ENCODE peak calls at places on chromosomes 1 and 21, in eight cellular contexts. One of them, this sample, is unnamed. For H3K4me1, the result is how much of the 10 kb centered on the place peaks cover.

GRCh38 chr1:38451541-38451993 is 405.0 kb upstream of the POU3F1 start:
- DNase-seq in naive thymus-derived CD4-positive, alpha-beta T cell: no peak
- DNase-seq in body of pancreas: peak
- DNase-seq in adrenal gland: no peak
- DNase-seq in Peyer's patch: no peak
- DNase-seq in tibial artery: no peak
- DNase-seq in breast epithelium: no peak
- DNase-seq in MM.1S: no peak
- DNase-seq in this sample: no peak

GRCh38 chr1:239456788-239457187 is 70.4 kb downstream of the CHRM3 start:
- DNase-seq in naive thymus-derived CD4-positive, alpha-beta T cell: no peak
- DNase-seq in body of pancreas: no peak
- DNase-seq in adrenal gland: no peak
- DNase-seq in Peyer's patch: no peak
- DNase-seq in tibial artery: no peak
- DNase-seq in breast epithelium: no peak
- DNase-seq in MM.1S: no peak
- DNase-seq in this sample: no peak

GRCh38 chr1:66931548-66932124 is 6.8 kb downstream of the MIER1 start:
- DNase-seq in naive thymus-derived CD4-positive, alpha-beta T cell: no peak
- DNase-seq in body of pancreas: no peak
- DNase-seq in adrenal gland: no peak
- DNase-seq in Peyer's patch: no peak
- DNase-seq in tibial artery: no peak
- DNase-seq in breast epithelium: no peak
- DNase-seq in MM.1S: peak
- DNase-seq in this sample: peak

GRCh38 chr1:208081972-208082371 is 162.2 kb downstream of the PLXNA2 start:
- DNase-seq in naive thymus-derived CD4-positive, alpha-beta T cell: no peak
- DNase-seq in body of pancreas: no peak
- DNase-seq in adrenal gland: no peak
- DNase-seq in Peyer's patch: no peak
- DNase-seq in tibial artery: no peak
- DNase-seq in breast epithelium: no peak
- DNase-seq in MM.1S: no peak
- DNase-seq in this sample: no peak

GRCh38 chr21:45655071-45655470 is 11.5 kb downstream of the PCBP3 start:
- DNase-seq in naive thymus-derived CD4-positive, alpha-beta T cell: no peak
- DNase-seq in body of pancreas: no peak
- DNase-seq in adrenal gland: no peak
- DNase-seq in Peyer's patch: no peak
- DNase-seq in tibial artery: no peak
- DNase-seq in breast epithelium: no peak
- DNase-seq in MM.1S: no peak
- DNase-seq in this sample: no peak

GRCh38 chr1:237677979-237678378 is 212.7 kb downstream of the ZP4 start:
- DNase-seq in naive thymus-derived CD4-positive, alpha-beta T cell: no peak
- DNase-seq in body of pancreas: no peak
- DNase-seq in adrenal gland: no peak
- DNase-seq in Peyer's patch: no peak
- DNase-seq in tibial artery: no peak
- DNase-seq in breast epithelium: no peak
- DNase-seq in MM.1S: peak
- DNase-seq in this sample: no peak

GRCh38 chr1:160544647-160545046 is 21.6 kb upstream of the SLAMF6 start:
- DNase-seq in naive thymus-derived CD4-positive, alpha-beta T cell: peak
- DNase-seq in body of pancreas: no peak
- DNase-seq in adrenal gland: no peak
- DNase-seq in Peyer's patch: no peak
- DNase-seq in tibial artery: no peak
- DNase-seq in breast epithelium: no peak
- DNase-seq in MM.1S: peak
- DNase-seq in this sample: peak

GRCh38 chr1:20194770-20195463 is 8.6 kb upstream of the PLA2G2C start:
- DNase-seq in naive thymus-derived CD4-positive, alpha-beta T cell: peak
- DNase-seq in body of pancreas: peak
- DNase-seq in adrenal gland: peak
- DNase-seq in Peyer's patch: peak
- DNase-seq in tibial artery: no peak
- DNase-seq in breast epithelium: peak
- DNase-seq in MM.1S: peak
- DNase-seq in this sample: peak

GRCh38 chr1:245873883-245874671 is 633.0 kb downstream of the SMYD3 start:
- DNase-seq in naive thymus-derived CD4-positive, alpha-beta T cell: no peak
- DNase-seq in body of pancreas: no peak
- DNase-seq in adrenal gland: no peak
- DNase-seq in Peyer's patch: no peak
- DNase-seq in tibial artery: no peak
- DNase-seq in breast epithelium: no peak
- DNase-seq in MM.1S: no peak
- DNase-seq in this sample: no peak

GRCh38 chr1:58931024-58931423 is 147.2 kb upstream of the JUN start:
- DNase-seq in naive thymus-derived CD4-positive, alpha-beta T cell: no peak
- DNase-seq in body of pancreas: no peak
- DNase-seq in adrenal gland: no peak
- DNase-seq in Peyer's patch: no peak
- DNase-seq in tibial artery: no peak
- DNase-seq in breast epithelium: no peak
- DNase-seq in MM.1S: no peak
- DNase-seq in this sample: no peak

GRCh38 chr1:205800470-205800869 is 12.5 kb downstream of the SLC41A1 start:
- DNase-seq in naive thymus-derived CD4-positive, alpha-beta T cell: no peak
- DNase-seq in body of pancreas: no peak
- DNase-seq in adrenal gland: no peak
- DNase-seq in Peyer's patch: no peak
- DNase-seq in tibial artery: no peak
- DNase-seq in breast epithelium: no peak
- DNase-seq in MM.1S: no peak
- DNase-seq in this sample: no peak

GRCh38 chr1:93749894-93750301 is 68.3 kb upstream of the BCAR3 start:
- DNase-seq in naive thymus-derived CD4-positive, alpha-beta T cell: no peak
- DNase-seq in body of pancreas: peak
- DNase-seq in adrenal gland: no peak
- DNase-seq in Peyer's patch: no peak
- DNase-seq in tibial artery: no peak
- DNase-seq in breast epithelium: no peak
- DNase-seq in MM.1S: peak
- DNase-seq in this sample: no peak

GRCh38 chr1:8627728-8628127 is 189.7 kb downstream of the RERE start:
- DNase-seq in naive thymus-derived CD4-positive, alpha-beta T cell: no peak
- DNase-seq in body of pancreas: no peak
- DNase-seq in adrenal gland: no peak
- DNase-seq in Peyer's patch: no peak
- DNase-seq in tibial artery: no peak
- DNase-seq in breast epithelium: no peak
- DNase-seq in MM.1S: no peak
- DNase-seq in this sample: no peak

GRCh38 chr1:6971699-6972098 is 186.4 kb downstream of the CAMTA1 start:
- DNase-seq in naive thymus-derived CD4-positive, alpha-beta T cell: no peak
- DNase-seq in body of pancreas: no peak
- DNase-seq in adrenal gland: no peak
- DNase-seq in Peyer's patch: no peak
- DNase-seq in tibial artery: no peak
- DNase-seq in breast epithelium: no peak
- DNase-seq in MM.1S: no peak
- DNase-seq in this sample: no peak

GRCh38 chr1:240000634-240001033 is 91.0 kb upstream of the FMN2 start:
- DNase-seq in naive thymus-derived CD4-positive, alpha-beta T cell: no peak
- DNase-seq in body of pancreas: no peak
- DNase-seq in adrenal gland: no peak
- DNase-seq in Peyer's patch: no peak
- DNase-seq in tibial artery: no peak
- DNase-seq in breast epithelium: no peak
- DNase-seq in MM.1S: no peak
- DNase-seq in this sample: no peak

GRCh38 chr1:152917794-152918193 is 9.4 kb downstream of the IVL start:
- DNase-seq in naive thymus-derived CD4-positive, alpha-beta T cell: no peak
- DNase-seq in body of pancreas: peak
- DNase-seq in adrenal gland: no peak
- DNase-seq in Peyer's patch: no peak
- DNase-seq in tibial artery: no peak
- DNase-seq in breast epithelium: no peak
- DNase-seq in MM.1S: peak
- DNase-seq in this sample: no peak

GRCh38 chr1:85203573-85204169 is 2.9 kb upstream of the SYDE2 start:
- DNase-seq in naive thymus-derived CD4-positive, alpha-beta T cell: no peak
- DNase-seq in body of pancreas: no peak
- DNase-seq in adrenal gland: no peak
- DNase-seq in Peyer's patch: no peak
- DNase-seq in tibial artery: no peak
- DNase-seq in breast epithelium: no peak
- DNase-seq in MM.1S: no peak
- DNase-seq in this sample: no peak

GRCh38 chr1:87336623-87337067 is 8.0 kb downstream of the LMO4 start:
- DNase-seq in naive thymus-derived CD4-positive, alpha-beta T cell: no peak
- DNase-seq in body of pancreas: no peak
- DNase-seq in adrenal gland: no peak
- DNase-seq in Peyer's patch: no peak
- DNase-seq in tibial artery: no peak
- DNase-seq in breast epithelium: no peak
- DNase-seq in MM.1S: peak
- DNase-seq in this sample: no peak

GRCh38 chr1:77143529-77144121 is 75.6 kb downstream of the PIGK start:
- DNase-seq in naive thymus-derived CD4-positive, alpha-beta T cell: no peak
- DNase-seq in body of pancreas: no peak
- DNase-seq in adrenal gland: no peak
- DNase-seq in Peyer's patch: no peak
- DNase-seq in tibial artery: no peak
- DNase-seq in breast epithelium: no peak
- DNase-seq in MM.1S: no peak
- DNase-seq in this sample: no peak

GRCh38 chr1:32307313-32307712 is 15.4 kb downstream of the HDAC1 start:
- DNase-seq in naive thymus-derived CD4-positive, alpha-beta T cell: no peak
- DNase-seq in body of pancreas: no peak
- DNase-seq in adrenal gland: no peak
- DNase-seq in Peyer's patch: no peak
- DNase-seq in tibial artery: no peak
- DNase-seq in breast epithelium: no peak
- DNase-seq in MM.1S: no peak
- DNase-seq in this sample: no peak

GRCh38 chr1:12851779-12852178 is 3.3 kb upstream of the HNRNPCL1 start:
- DNase-seq in naive thymus-derived CD4-positive, alpha-beta T cell: no peak
- DNase-seq in body of pancreas: no peak
- DNase-seq in adrenal gland: no peak
- DNase-seq in Peyer's patch: no peak
- DNase-seq in tibial artery: no peak
- DNase-seq in breast epithelium: no peak
- DNase-seq in MM.1S: no peak
- DNase-seq in this sample: no peak

GRCh38 chr1:71049951-71050598 is 2.5 kb upstream of the PTGER3 start:
- DNase-seq in naive thymus-derived CD4-positive, alpha-beta T cell: peak
- DNase-seq in body of pancreas: peak
- DNase-seq in adrenal gland: peak
- DNase-seq in Peyer's patch: no peak
- DNase-seq in tibial artery: no peak
- DNase-seq in breast epithelium: no peak
- DNase-seq in MM.1S: peak
- DNase-seq in this sample: no peak

GRCh38 chr1:26994020-26994745 is 691 bp downstream of the TRNP1 start:
- DNase-seq in naive thymus-derived CD4-positive, alpha-beta T cell: peak
- DNase-seq in body of pancreas: peak
- DNase-seq in adrenal gland: no peak
- DNase-seq in Peyer's patch: no peak
- DNase-seq in tibial artery: no peak
- DNase-seq in breast epithelium: no peak
- DNase-seq in MM.1S: peak
- DNase-seq in this sample: no peak
- H3K4me1 ChIP-seq in naive thymus-derived CD4-positive, alpha-beta T cell: under half
- H3K4me1 ChIP-seq in body of pancreas: half or more
- H3K4me1 ChIP-seq in adrenal gland: under half
- H3K4me1 ChIP-seq in Peyer's patch: under half
- H3K4me1 ChIP-seq in tibial artery: half or more
- H3K4me1 ChIP-seq in breast epithelium: under half
- H3K4me1 ChIP-seq in MM.1S: under half
- H3K4me1 ChIP-seq in this sample: under half

DNA sequence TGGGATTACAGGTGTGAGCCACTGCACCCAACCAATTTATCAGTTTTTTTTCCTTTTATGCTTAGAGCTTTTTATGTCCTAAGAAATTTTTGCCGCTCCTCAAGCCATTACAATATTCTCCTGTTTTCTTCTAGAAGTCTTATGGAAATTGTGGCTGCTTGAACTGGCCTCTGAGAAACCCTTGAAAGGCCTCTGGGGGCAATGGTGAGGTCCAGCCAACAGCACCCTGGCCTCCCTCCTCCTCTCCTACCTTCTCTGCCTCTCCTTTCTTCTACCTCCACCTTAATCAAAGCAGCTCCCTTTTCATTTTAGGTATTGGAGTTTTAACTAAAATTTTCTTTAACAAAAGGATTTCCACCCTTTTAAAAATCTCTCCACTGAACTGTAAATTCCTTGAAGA is 24.5 kb upstream of the RGS16 start:
- DNase-seq in naive thymus-derived CD4-positive, alpha-beta T cell: no peak
- DNase-seq in body of pancreas: no peak
- DNase-seq in adrenal gland: no peak
- DNase-seq in Peyer's patch: no peak
- DNase-seq in tibial artery: no peak
- DNase-seq in breast epithelium: no peak
- DNase-seq in MM.1S: no peak
- DNase-seq in this sample: no peak
- H3K4me1 ChIP-seq in naive thymus-derived CD4-positive, alpha-beta T cell: under half
- H3K4me1 ChIP-seq in body of pancreas: under half
- H3K4me1 ChIP-seq in adrenal gland: under half
- H3K4me1 ChIP-seq in Peyer's patch: under half
- H3K4me1 ChIP-seq in tibial artery: under half
- H3K4me1 ChIP-seq in breast epithelium: under half
- H3K4me1 ChIP-seq in MM.1S: under half
- H3K4me1 ChIP-seq in this sample: under half

GRCh38 chr21:28580585-28580984 is 412.1 kb downstream of the LTN1 start:
- DNase-seq in naive thymus-derived CD4-positive, alpha-beta T cell: no peak
- DNase-seq in body of pancreas: no peak
- DNase-seq in adrenal gland: no peak
- DNase-seq in Peyer's patch: no peak
- DNase-seq in tibial artery: no peak
- DNase-seq in breast epithelium: no peak
- DNase-seq in MM.1S: no peak
- DNase-seq in this sample: no peak

GRCh38 chr21:28579986-28580550 is 412.6 kb downstream of the LTN1 start:
- DNase-seq in naive thymus-derived CD4-positive, alpha-beta T cell: no peak
- DNase-seq in body of pancreas: no peak
- DNase-seq in adrenal gland: no peak
- DNase-seq in Peyer's patch: no peak
- DNase-seq in tibial artery: no peak
- DNase-seq in breast epithelium: no peak
- DNase-seq in MM.1S: no peak
- DNase-seq in this sample: no peak
- H3K4me1 ChIP-seq in naive thymus-derived CD4-positive, alpha-beta T cell: under half
- H3K4me1 ChIP-seq in body of pancreas: under half
- H3K4me1 ChIP-seq in adrenal gland: under half
- H3K4me1 ChIP-seq in Peyer's patch: under half
- H3K4me1 ChIP-seq in tibial artery: under half
- H3K4me1 ChIP-seq in breast epithelium: under half
- H3K4me1 ChIP-seq in MM.1S: under half
- H3K4me1 ChIP-seq in this sample: under half

DNA sequence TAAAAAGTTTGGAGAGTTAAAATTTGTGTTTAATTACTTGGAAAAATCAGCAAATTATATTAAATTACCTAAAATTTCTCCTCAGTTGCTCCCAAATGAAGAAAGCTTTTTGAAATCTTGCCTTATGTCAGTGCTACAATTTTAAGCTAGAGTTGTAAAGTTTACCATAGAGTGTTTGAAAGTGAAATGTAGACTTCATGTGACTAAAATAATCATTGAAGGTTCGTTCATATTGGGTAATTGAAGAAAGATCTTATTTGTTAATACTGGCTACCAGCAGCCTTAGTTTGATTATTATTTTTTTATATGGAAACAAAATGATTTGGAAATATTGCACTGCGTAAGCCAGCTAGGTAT is 4.4 kb downstream of the DYRK1A start:
- DNase-seq in naive thymus-derived CD4-positive, alpha-beta T cell: no peak
- DNase-seq in body of pancreas: no peak
- DNase-seq in adrenal gland: no peak
- DNase-seq in Peyer's patch: no peak
- DNase-seq in tibial artery: no peak
- DNase-seq in breast epithelium: no peak
- DNase-seq in MM.1S: no peak
- DNase-seq in this sample: no peak
- H3K4me1 ChIP-seq in naive thymus-derived CD4-positive, alpha-beta T cell: half or more
- H3K4me1 ChIP-seq in body of pancreas: half or more
- H3K4me1 ChIP-seq in adrenal gland: half or more
- H3K4me1 ChIP-seq in Peyer's patch: half or more
- H3K4me1 ChIP-seq in tibial artery: half or more
- H3K4me1 ChIP-seq in breast epithelium: under half
- H3K4me1 ChIP-seq in MM.1S: under half
- H3K4me1 ChIP-seq in this sample: half or more

This sample was measured in CD8-positive, alpha-beta memory T cell.